ENCODE peak calls at places on chromosomes 13 and 19, in seven cellular contexts. I, V, S, W, B, Z and J are unnamed samples.

GRCh38 chr19:37778613-37779138 is 710 bp downstream of the ZNF573 start:
- DNase-seq in I (no peak), V (peak; percentile 15), S (peak; percentile 37), W (no peak), B (no peak), Z (no peak), J (no peak)

GRCh38 chr13:66691149-66691548 is 539.0 kb downstream of the PCDH9 start:
- DNase-seq in I (no peak), V (no peak), S (no peak), W (no peak), B (no peak), Z (no peak), J (no peak)

GRCh38 chr13:73193541-73193940 is 134.7 kb downstream of the KLF5 start:
- DNase-seq in I (no peak), V (no peak), S (no peak), W (no peak), B (no peak), Z (no peak), J (no peak)

GRCh38 chr19:15115762-15116615 is 8.8 kb downstream of the SYDE1 start:
- DNase-seq in I (no peak), V (no peak), S (no peak), W (no peak), B (no peak), Z (no peak), J (no peak)

GRCh38 chr19:14350302-14350701 is 30.9 kb upstream of the ADGRE5 start:
- DNase-seq in I (no peak), V (no peak), S (no peak), W (no peak), B (no peak), Z (no peak), J (no peak)

GRCh38 chr13:46489586-46490023 is 63.4 kb upstream of the LRCH1 start:
- DNase-seq in I (no peak), V (no peak), S (no peak), W (no peak), B (no peak), Z (no peak), J (peak; percentile 45)

GRCh38 chr19:57771417-57771816 is 1.9 kb downstream of the ZNF586 start:
- DNase-seq in I (no peak), V (no peak), S (no peak), W (no peak), B (no peak), Z (no peak), J (no peak)

GRCh38 chr13:98324105-98324504 is 147.0 kb upstream of the RNF113B start:
- DNase-seq in I (no peak), V (no peak), S (no peak), W (no peak), B (no peak), Z (no peak), J (no peak)

GRCh38 chr19:7242601-7243258 is 51.5 kb downstream of the INSR start:
- DNase-seq in I (no peak), V (no peak), S (no peak), W (no peak), B (no peak), Z (peak; percentile 11), J (no peak)

GRCh38 chr13:100138859-100139491 is 50.1 kb downstream of the PCCA start:
- DNase-seq in I (no peak), V (no peak), S (no peak), W (no peak), B (no peak), Z (no peak), J (no peak)

GRCh38 chr13:43134896-43135295 is 111.5 kb downstream of the DNAJC15 start:
- DNase-seq in I (no peak), V (no peak), S (no peak), W (no peak), B (no peak), Z (no peak), J (no peak)